ENCODE peak calls at places on chromosomes 1 and 21, in nine cellular contexts. K is SK-N-SH, C is AG04449, M is lower leg skin, O is GM12865, F is vagina, N is uterus, Z is neural progenitor cell, Y is esophagus squamous epithelium. H is an unnamed sample.

GRCh38 chr1:206709772-206710456 is 25.2 kb downstream of the MAPKAPK2 start:
- DNase-seq in F (no peak), O (no peak), N (no peak), K (no peak), M (no peak), C (no peak), Y (no peak), Z (no peak), H (no peak)

GRCh38 chr21:45756669-45757068 is 113.1 kb downstream of the PCBP3 start:
- DNase-seq in C (no peak), Y (no peak), Z (no peak), F (no peak), O (no peak), M (no peak), N (no peak), K (no peak), H (no peak)

GRCh38 chr1:92446990-92447681 is 39.6 kb downstream of the GFI1 start:
- DNase-seq in Y (no peak), N (no peak), F (no peak), Z (peak), K (no peak), O (no peak), C (no peak), M (no peak), H (peak)

GRCh38 chr1:217140041-217140901 is 417.0 kb upstream of the ESRRG start:
- DNase-seq in M (no peak), Z (peak), N (no peak), F (no peak), O (no peak), C (no peak), Y (no peak), K (no peak), H (peak)

GRCh38 chr1:84377480-84378095 is 20.7 kb upstream of the DNASE2B start:
- DNase-seq in Y (no peak), M (no peak), Z (no peak), N (peak), C (no peak), O (no peak), F (no peak), K (no peak), H (no peak)

GRCh38 chr1:16386454-16387113 is 19.5 kb downstream of the SZRD1 start:
- DNase-seq in C (peak), K (peak), F (no peak), Z (no peak), M (no peak), O (peak), Y (no peak), N (no peak), H (no peak)

GRCh38 chr1:3434406-3435110 is 19.9 kb upstream of the ARHGEF16 start:
- DNase-seq in K (no peak), M (no peak), F (no peak), O (no peak), Y (no peak), C (no peak), N (no peak), Z (no peak), H (no peak)

GRCh38 chr1:210252621-210253041 is 20.0 kb downstream of the SERTAD4 start:
- DNase-seq in F (no peak), M (no peak), O (no peak), C (no peak), K (peak), N (no peak), Y (no peak), Z (peak), H (peak)

GRCh38 chr21:36125513-36126121 is 9.3 kb upstream of the CBR3 start:
- DNase-seq in F (no peak), K (peak), Y (no peak), N (no peak), Z (peak), C (no peak), M (no peak), O (peak), H (peak)

GRCh38 chr1:33657833-33658232 is 185.4 kb downstream of the ZSCAN20 start:
- DNase-seq in K (no peak), O (no peak), Z (no peak), N (no peak), C (no peak), Y (no peak), M (no peak), F (no peak), H (no peak)

GRCh38 chr1:30748699-30749401 is 8.7 kb downstream of the LAPTM5 start:
- DNase-seq in O (peak), C (no peak), Y (no peak), K (no peak), M (no peak), N (no peak), F (no peak), Z (no peak), H (peak)

GRCh38 chr1:202479630-202480029 is 131.1 kb downstream of the PPP1R12B start:
- DNase-seq in C (no peak), F (no peak), O (no peak), N (no peak), M (no peak), K (no peak), Y (no peak), Z (no peak), H (no peak)

GRCh38 chr1:40625076-40625475 is 40.4 kb downstream of the RIMS3 start:
- DNase-seq in N (no peak), C (no peak), K (no peak), Y (no peak), O (peak), F (peak), Z (peak), M (no peak), H (peak)

GRCh38 chr1:57951390-57951789 is 527.5 kb upstream of the DAB1 start:
- DNase-seq in Y (no peak), O (no peak), M (no peak), C (no peak), K (no peak), Z (no peak), F (no peak), N (no peak), H (no peak)

GRCh38 chr1:26168410-26169167 is at the start of gene C1orf232:
- DNase-seq in F (no peak), Y (no peak), Z (peak), O (no peak), C (no peak), N (no peak), K (no peak), M (no peak), H (peak)

GRCh38 chr1:164912290-164912689 is 353.3 kb downstream of the PBX1 start:
- DNase-seq in O (no peak), K (no peak), C (no peak), M (no peak), F (no peak), N (no peak), Z (no peak), Y (no peak), H (no peak)

GRCh38 chr1:227234998-227235405 is 83.3 kb downstream of the CDC42BPA start:
- DNase-seq in F (no peak), N (no peak), Z (peak), M (no peak), C (peak), O (peak), Y (no peak), K (peak), H (peak)

GRCh38 chr1:183590225-183591191 is at the start of gene NCF2:
- DNase-seq in Y (no peak), K (no peak), N (no peak), M (no peak), C (no peak), O (peak), Z (no peak), F (no peak), H (no peak)

GRCh38 chr1:224884428-224884827 is 45.0 kb upstream of the DNAH14 start:
- DNase-seq in Y (no peak), O (no peak), C (peak), N (no peak), M (no peak), K (no peak), F (no peak), Z (no peak), H (no peak)

GRCh38 chr1:226637147-226637935 is 88.8 kb downstream of the STUM start:
- DNase-seq in O (no peak), Y (no peak), K (no peak), N (peak), C (no peak), Z (peak), M (no peak), F (no peak), H (peak)

GRCh38 chr1:97210302-97210701 is 488.7 kb downstream of the PTBP2 start:
- DNase-seq in N (no peak), O (no peak), K (no peak), F (no peak), C (peak), M (no peak), Y (no peak), Z (no peak), H (no peak)

GRCh38 chr1:64574301-64574700 is 104.4 kb downstream of the CACHD1 start:
- DNase-seq in Z (no peak), N (no peak), M (no peak), Y (no peak), O (no peak), F (no peak), K (no peak), C (no peak), H (no peak)

GRCh38 chr1:203026666-203027663 is 674 bp downstream of the PPFIA4 start:
- DNase-seq in K (no peak), N (no peak), F (peak), C (no peak), O (no peak), M (no peak), Y (no peak), Z (no peak), H (peak)

GRCh38 chr1:75643460-75643859 is 32.5 kb upstream of the SLC44A5 start:
- DNase-seq in C (no peak), N (no peak), K (no peak), M (no peak), F (no peak), O (no peak), Z (no peak), Y (no peak), H (no peak)

GRCh38 chr1:175152006-175152652 is 40.4 kb downstream of the KIAA0040 start:
- DNase-seq in Z (peak), O (peak), C (no peak), F (no peak), M (peak), Y (no peak), K (peak), N (peak), H (peak)

GRCh38 chr1:162632234-162632666 is at the start of gene DDR2:
- DNase-seq in Z (no peak), Y (no peak), K (peak), F (no peak), N (peak), M (peak), C (peak), O (no peak), H (no peak)

GRCh38 chr1:154557248-154557938 is 1.1 kb downstream of the UBE2Q1 start:
- DNase-seq in M (no peak), K (no peak), F (no peak), O (no peak), C (no peak), N (no peak), Y (no peak), Z (no peak), H (no peak)

GRCh38 chr1:15347182-15347581 is 62.5 kb upstream of the EFHD2 start:
- DNase-seq in O (peak), F (no peak), Y (no peak), Z (no peak), K (no peak), N (no peak), C (no peak), M (no peak), H (no peak)

GRCh38 chr1:166910396-166910994 is 34.4 kb upstream of the TADA1 start:
- DNase-seq in K (peak), Z (peak), O (peak), M (peak), Y (no peak), C (peak), N (peak), F (no peak), H (peak)

GRCh38 chr1:118995312-118996016 is 7.3 kb upstream of the TBX15 start:
- DNase-seq in M (no peak), Y (no peak), O (no peak), N (no peak), Z (no peak), C (no peak), F (no peak), K (no peak), H (no peak)
- H3K4me3 ChIP-seq in M (no peak), Y (no peak), O (no peak), N (no peak), Z (no peak), C (no peak), F (no peak), K (no peak), H (no peak)

GRCh38 chr1:11498956-11499824 is 20.2 kb downstream of the DISP3 start:
- DNase-seq in O (no peak), F (no peak), Z (peak), N (no peak), Y (no peak), M (no peak), C (no peak), K (no peak), H (peak)
- H3K4me3 ChIP-seq in O (no peak), F (no peak), Z (peak), N (no peak), Y (no peak), M (no peak), C (no peak), K (no peak), H (no peak)

DNA sequence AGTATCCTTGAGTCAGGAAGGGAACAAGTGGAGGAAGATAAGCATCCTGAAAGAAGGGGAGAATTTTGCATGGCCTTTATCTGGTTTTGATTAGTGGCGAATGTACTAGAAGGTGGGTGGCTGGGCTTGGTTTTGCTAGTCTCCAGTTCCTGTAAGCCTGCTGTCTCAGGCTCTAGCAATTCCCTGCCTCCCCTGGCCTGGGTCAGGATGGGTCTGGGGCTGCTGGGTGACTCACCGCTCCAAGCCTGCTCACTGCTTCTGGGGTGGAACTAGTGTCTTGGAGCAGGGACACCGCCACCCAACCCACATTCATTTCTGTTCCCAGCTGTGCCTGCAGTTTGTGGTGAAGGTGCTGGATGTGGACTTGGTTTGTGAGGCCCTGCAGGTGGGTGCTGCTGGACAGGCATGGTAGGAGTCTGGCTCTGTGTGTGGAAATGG is 3.4 kb downstream of the BTBD19 start:
- DNase-seq in K (peak), M (no peak), Z (no peak), F (no peak), O (no peak), N (peak), Y (no peak), C (peak), H (peak)
- H3K4me3 ChIP-seq in K (no peak), M (no peak), Z (no peak), F (no peak), O (no peak), N (no peak), Y (no peak), C (peak), H (no peak)

GRCh38 chr1:1431006-1431844 is 4.3 kb upstream of the VWA1 start:
- DNase-seq in O (no peak), M (no peak), C (no peak), Z (no peak), K (no peak), Y (no peak), N (no peak), F (no peak), H (peak)
- H3K4me3 ChIP-seq in O (no peak), M (no peak), C (no peak), Z (no peak), K (no peak), Y (no peak), N (no peak), F (no peak), H (no peak)

DNA sequence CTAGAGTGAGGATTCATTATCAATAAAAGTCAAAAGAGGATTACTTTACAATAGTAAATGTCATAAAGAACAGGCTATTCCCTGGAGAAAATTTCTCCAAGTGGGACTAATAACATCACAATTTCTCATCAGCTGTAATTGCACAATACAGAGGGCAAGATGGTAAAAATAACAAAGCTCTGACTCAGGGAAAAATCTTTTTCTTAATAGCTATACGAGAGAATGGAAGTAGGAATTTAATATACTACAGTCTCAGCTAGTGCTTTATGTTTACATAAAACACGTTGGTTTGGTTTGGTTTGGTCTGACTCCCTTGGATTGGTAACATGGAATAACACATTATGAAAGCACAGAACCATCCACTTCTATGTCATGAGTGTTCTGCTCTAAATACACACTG is 397.6 kb downstream of the LRRIQ3 start:
- DNase-seq in F (no peak), Z (no peak), N (no peak), M (no peak), K (no peak), O (no peak), Y (no peak), C (peak), H (no peak)
- H3K4me3 ChIP-seq in F (no peak), Z (no peak), N (no peak), M (no peak), K (no peak), O (no peak), Y (no peak), C (no peak), H (no peak)

GRCh38 chr1:117215019-117215418 is 4.3 kb upstream of the VTCN1 start:
- DNase-seq in F (no peak), O (no peak), M (no peak), N (no peak), C (no peak), K (no peak), Z (no peak), Y (no peak), H (no peak)
- H3K4me3 ChIP-seq in F (no peak), O (no peak), M (no peak), N (no peak), C (no peak), K (no peak), Z (no peak), Y (no peak), H (no peak)

DNA sequence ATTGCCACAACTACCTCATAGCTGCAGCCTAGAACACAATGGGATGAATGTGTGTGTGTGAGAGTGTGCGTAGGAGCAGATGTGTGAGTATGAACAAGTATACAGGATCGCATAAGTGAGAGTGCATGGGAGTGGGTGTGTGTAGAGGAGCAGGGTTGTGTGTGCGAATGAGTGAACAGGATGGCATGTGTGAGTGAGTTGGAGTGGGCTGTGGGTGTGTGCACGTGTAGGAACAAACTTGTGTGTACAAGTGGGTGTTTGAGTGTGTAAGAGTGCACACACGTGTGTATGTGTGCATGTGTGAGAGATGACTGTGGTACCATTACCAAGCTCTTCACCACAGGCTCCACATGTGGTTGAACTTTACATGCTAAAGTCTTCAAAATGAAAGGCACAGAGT is 175.4 kb upstream of the EDN2 start:
- DNase-seq in K (no peak), O (no peak), Y (no peak), Z (no peak), M (no peak), N (no peak), C (no peak), F (no peak), H (no peak)
- H3K4me3 ChIP-seq in K (no peak), O (no peak), Y (no peak), Z (no peak), M (no peak), N (no peak), C (no peak), F (no peak), H (no peak)

DNA sequence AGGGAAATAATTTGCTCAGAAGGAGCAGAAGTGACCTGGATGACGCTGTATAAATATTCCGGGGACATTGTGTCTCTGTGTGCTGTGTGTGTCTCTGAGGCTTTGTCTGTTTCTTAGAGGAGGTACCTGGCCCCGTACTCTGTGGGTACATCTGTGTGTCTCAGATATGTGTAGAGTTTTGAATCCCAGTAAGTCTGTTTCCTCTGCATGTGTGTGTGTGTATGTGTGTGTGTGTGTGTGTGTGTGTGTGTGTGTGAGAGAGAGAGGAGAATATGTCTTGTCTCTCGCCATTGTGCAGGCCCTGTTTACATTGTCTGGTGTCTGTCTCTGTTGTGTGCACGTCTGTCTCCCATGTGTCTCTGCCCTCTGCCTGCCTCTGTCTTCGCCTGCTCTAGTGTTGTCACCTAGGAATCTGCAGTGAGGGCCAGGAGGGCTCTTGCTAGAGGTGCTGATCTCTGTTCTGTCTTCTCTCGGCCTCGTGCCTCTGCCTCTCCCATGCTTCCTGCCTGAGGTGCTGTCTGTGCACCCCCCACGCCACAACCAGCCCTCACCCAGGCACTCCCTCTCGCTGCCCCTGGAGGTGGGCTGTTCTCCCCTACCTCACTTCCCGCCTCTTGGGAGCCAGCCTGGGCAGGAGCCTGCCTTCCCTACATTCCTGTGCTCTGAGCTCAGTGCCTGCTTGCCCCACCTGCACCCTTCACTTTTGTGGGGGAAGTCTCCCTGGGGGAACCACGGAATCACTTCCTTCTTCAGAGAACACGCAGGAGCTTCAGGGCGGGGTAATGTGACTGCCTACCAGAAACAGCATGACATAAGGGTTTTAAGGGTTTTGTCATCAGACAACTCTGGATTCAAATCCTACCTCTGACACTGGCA is 5.9 kb downstream of the MAP7D1 start:
- DNase-seq in C (no peak), M (no peak), K (no peak), Z (no peak), N (no peak), F (no peak), O (peak), Y (no peak), H (no peak)
- H3K4me3 ChIP-seq in C (peak), M (no peak), K (peak), Z (peak), N (peak), F (peak), O (peak), Y (peak), H (no peak)

GRCh38 chr1:208240698-208241355 is 3.4 kb downstream of the PLXNA2 start:
- DNase-seq in Z (no peak), N (no peak), O (no peak), Y (no peak), M (no peak), K (no peak), C (no peak), F (no peak), H (no peak)
- H3K4me3 ChIP-seq in Z (no peak), N (no peak), O (no peak), Y (peak), M (no peak), K (peak), C (no peak), F (no peak), H (no peak)